ENCODE peak calls at places on chromosomes 7 and 10, in seven cellular contexts. X, L, S, Z, C, A and T are unnamed samples.

GRCh38 chr10:112361951-112362770 is 11.8 kb upstream of the ACSL5 start:
- DNase-seq in X (no peak), L (no peak), S (no peak), Z (no peak), C (no peak), A (no peak), T (peak; percentile 57)

GRCh38 chr7:96548664-96549063 is 161.0 kb downstream of the SEM1 start:
- DNase-seq in X (peak; percentile 76), L (no peak), S (no peak), Z (no peak), C (no peak), A (no peak), T (peak; percentile 49)

GRCh38 chr10:111116762-111117445 is 40.1 kb downstream of the ADRA2A start:
- DNase-seq in X (no peak), L (no peak), S (no peak), Z (no peak), C (no peak), A (no peak), T (no peak)

GRCh38 chr7:102836206-102836938 is 76.4 kb upstream of the LRRC17 start:
- DNase-seq in X (no peak), L (peak; percentile 24), S (no peak), Z (no peak), C (no peak), A (no peak), T (no peak)

GRCh38 chr7:138798836-138799235 is 840 bp upstream of the ATP6V0A4 start:
- DNase-seq in X (no peak), L (no peak), S (no peak), Z (no peak), C (no peak), A (no peak), T (no peak)

GRCh38 chr10:84820596-84820995 is 492.2 kb downstream of the CCSER2 start:
- DNase-seq in X (no peak), L (no peak), S (no peak), Z (no peak), C (no peak), A (no peak), T (no peak)

GRCh38 chr10:5913736-5914135 is 23.7 kb downstream of the FBH1 start:
- DNase-seq in X (no peak), L (no peak), S (no peak), Z (no peak), C (no peak), A (no peak), T (no peak)

GRCh38 chr7:57165285-57165899 is 33.2 kb upstream of the ZNF479 start:
- DNase-seq in X (no peak), L (no peak), S (no peak), Z (no peak), C (no peak), A (no peak), T (peak; percentile 10)

GRCh38 chr10:113096111-113097045 is 146.3 kb downstream of the TCF7L2 start:
- DNase-seq in X (no peak), L (no peak), S (no peak), Z (no peak), C (no peak), A (no peak), T (no peak)

GRCh38 chr7:143375298-143376034 is 5.7 kb upstream of the ZYX start:
- DNase-seq in X (no peak), L (no peak), S (no peak), Z (no peak), C (no peak), A (no peak), T (no peak)

GRCh38 chr10:112226439-112227248 is 43.1 kb upstream of the GPAM start:
- DNase-seq in X (no peak), L (no peak), S (no peak), Z (no peak), C (no peak), A (no peak), T (no peak)

GRCh38 chr7:70681111-70681846 is 450.7 kb upstream of the GALNT17 start:
- DNase-seq in X (no peak), L (no peak), S (no peak), Z (no peak), C (no peak), A (no peak), T (no peak)

GRCh38 chr10:72332423-72333110 is 22.2 kb downstream of the DNAJB12 start:
- DNase-seq in X (no peak), L (no peak), S (no peak), Z (no peak), C (no peak), A (no peak), T (no peak)

GRCh38 chr10:20995123-20995978 is 98.2 kb upstream of the NEBL start:
- DNase-seq in X (no peak), L (no peak), S (peak; percentile 57), Z (no peak), C (no peak), A (no peak), T (no peak)

GRCh38 chr7:120973849-120974248 is 14.7 kb upstream of the CPED1 start:
- DNase-seq in X (no peak), L (no peak), S (no peak), Z (no peak), C (no peak), A (no peak), T (no peak)

GRCh38 chr7:123768493-123768892 is 19.7 kb upstream of the WASL start:
- DNase-seq in X (no peak), L (no peak), S (no peak), Z (no peak), C (no peak), A (no peak), T (no peak)

GRCh38 chr7:123769371-123769770 is 20.6 kb upstream of the WASL start:
- DNase-seq in X (peak; percentile 22), L (peak; percentile 62), S (no peak), Z (no peak), C (no peak), A (no peak), T (peak; percentile 28)

GRCh38 chr7:123771846-123772245 is 23.0 kb upstream of the WASL start:
- DNase-seq in X (no peak), L (no peak), S (no peak), Z (no peak), C (no peak), A (no peak), T (no peak)

GRCh38 chr7:123771256-123771655 is 22.5 kb upstream of the WASL start:
- DNase-seq in X (no peak), L (no peak), S (no peak), Z (no peak), C (no peak), A (no peak), T (peak; percentile 10)

DNA sequence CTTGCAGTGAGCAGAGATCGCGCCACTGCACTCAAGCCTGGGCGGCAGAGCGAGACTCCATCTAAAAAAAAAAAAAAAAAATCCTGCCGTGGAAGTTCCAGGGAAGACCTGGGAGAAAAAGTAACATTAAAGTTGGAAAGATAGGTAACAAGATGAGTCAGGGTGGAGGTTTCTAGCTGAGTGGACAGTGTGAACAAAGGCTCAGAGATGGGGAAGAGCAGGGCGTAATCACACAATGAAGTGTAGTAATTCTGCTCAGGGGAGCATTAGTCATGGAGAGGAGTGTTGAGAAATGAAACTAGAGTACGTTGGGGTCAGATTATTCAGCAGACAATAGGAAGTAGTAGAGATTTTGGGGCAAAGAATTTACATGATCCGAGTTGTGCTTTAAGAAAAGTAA is 21.6 kb upstream of the WASL start:
- DNase-seq in X (peak; percentile 25), L (no peak), S (no peak), Z (no peak), C (no peak), A (no peak), T (no peak)
- TF ChIP-seq JUND in X (no peak), L (no peak), S (no peak), Z (no peak), C (no peak), A (no peak), T (no peak)

DNA sequence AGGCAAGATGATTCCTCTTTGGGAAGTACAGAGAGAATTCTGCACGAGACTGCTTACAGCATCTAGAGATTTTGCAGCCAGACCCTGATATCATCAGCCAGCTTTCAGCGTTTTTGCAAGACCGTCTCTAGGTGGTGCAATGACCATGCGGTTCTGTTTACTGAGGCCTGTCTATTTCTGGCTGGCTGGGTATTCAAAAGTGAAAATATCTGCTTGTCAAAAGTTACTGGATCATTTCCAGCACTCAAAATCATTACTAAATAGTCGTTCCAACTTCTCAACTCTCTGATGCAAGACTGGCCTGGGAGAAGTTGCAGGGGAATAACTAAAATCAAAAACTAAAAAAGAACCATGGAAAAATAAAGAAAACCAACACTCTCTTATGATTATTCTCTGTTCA is 240.1 kb downstream of the ELMO1 start:
- DNase-seq in X (peak; percentile 53), L (peak; percentile 43), S (peak; percentile 73), Z (peak; percentile 15), C (peak; percentile 26), A (no peak), T (peak; percentile 54)
- TF ChIP-seq JUND in X (no peak), L (no peak), S (no peak), Z (no peak), C (no peak), A (no peak), T (no peak)

DNA sequence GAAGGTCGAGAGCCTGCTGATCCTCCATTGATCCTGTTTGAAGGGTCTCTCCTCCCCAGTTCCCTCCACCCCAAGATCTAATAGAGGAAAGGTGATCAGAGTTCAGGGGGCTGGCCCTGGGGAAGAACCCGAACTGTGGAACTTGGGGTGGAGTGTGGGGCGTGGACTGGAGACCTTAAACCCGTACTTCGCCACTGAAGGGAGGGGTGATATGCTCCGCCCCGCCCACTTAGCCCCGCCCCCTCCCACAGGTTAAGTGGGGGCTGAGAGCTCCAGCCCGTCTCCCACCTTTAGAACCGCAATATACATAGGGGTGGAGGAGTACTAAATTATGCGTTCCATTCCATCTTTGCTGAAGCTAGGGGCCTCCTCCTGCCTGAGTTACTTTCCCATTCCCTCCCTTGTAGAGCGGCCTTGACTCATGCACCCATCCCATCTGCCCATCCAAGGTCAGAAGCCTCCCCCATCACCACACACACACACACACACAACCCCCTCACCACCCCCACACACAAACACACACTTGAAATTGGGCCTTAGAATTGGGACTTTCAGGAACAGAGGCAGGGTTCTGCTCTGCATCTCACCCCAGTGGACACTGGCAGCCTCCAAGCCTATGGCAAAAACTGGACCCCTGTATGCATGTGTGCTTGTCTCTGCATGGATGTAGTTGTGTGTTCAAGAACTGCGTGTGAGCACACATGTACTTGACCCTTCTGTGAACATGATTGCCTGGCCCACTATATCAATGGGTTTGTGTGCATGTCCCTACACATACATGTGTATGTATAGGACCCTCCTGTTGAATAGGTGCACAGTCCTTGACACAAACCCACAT is 991 bp downstream of the SEMA4G start:
- DNase-seq in X (peak; percentile 84), L (peak; percentile 26), S (peak; percentile 70), Z (peak; percentile 76), C (no peak), A (no peak), T (peak; percentile 51)
- TF ChIP-seq JUND in X (no peak), L (no peak), S (no peak), Z (no peak), C (no peak), A (no peak), T (no peak)

DNA sequence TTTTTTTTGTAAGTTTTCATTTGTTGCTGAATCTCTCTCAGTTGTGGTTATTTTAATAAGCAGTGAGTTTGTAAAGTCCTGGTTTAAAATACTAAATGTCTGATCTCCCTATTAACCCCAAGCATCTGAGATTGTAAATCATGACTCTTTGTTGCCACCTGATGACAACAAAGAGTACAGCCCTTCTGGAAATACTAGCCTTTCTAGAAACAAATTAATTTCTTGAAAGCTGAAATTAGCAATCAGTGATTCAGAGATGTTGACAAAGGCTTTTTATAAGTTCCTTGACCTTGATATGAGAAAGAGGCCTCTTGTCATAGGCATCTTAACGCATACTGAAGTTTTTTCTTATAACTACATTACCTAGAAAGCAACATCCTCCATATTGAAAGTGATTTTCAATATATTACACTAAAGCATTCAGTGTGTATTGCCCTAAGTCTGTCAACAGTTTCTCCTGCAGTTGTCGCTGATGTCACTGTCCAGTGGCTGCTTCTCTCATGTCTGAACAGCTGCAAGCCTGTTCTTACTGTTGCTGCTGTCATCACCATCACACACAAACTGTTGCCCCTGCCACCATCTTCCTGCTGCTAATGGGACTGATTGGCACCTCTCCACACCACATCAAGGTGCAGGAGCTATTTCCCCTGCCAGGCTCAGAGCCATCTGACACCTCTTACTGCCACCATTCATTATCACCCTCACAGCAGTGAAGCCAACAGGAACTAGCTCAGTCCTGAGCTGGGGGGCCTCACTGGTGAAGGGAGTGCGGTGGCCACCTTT is 95.1 kb upstream of the LRGUK start:
- DNase-seq in X (no peak), L (no peak), S (no peak), Z (no peak), C (no peak), A (no peak), T (no peak)
- TF ChIP-seq JUND in X (no peak), L (no peak), S (no peak), Z (no peak), C (no peak), A (no peak), T (no peak)